ENCODE peak calls at places on chromosomes 5 and 9, in five cellular contexts. W is OCI-LY7, U is left lung, A is type B pancreatic cell, J is colonic mucosa. V is an unnamed sample.
A peak's percentile ranks its signal among the peaks of the same experiment; 100 is the strongest.

GRCh38 chr5:132437604-132438275 is 52.8 kb downstream of the IRF1 start:
- DNase-seq in J (peak; percentile 78), A (no peak), U (peak; percentile 86), W (peak; percentile 82), V (no peak)

GRCh38 chr9:75826292-75826691 is 64.2 kb upstream of the PCSK5 start:
- DNase-seq in W (no peak), U (no peak), J (no peak), A (no peak), V (no peak)

GRCh38 chr5:83715316-83716060 is 5.2 kb downstream of the HAPLN1 start:
- DNase-seq in J (no peak), A (no peak), W (no peak), U (no peak), V (no peak)

GRCh38 chr9:27426717-27427645 is 97.1 kb upstream of the IFNK start:
- DNase-seq in J (no peak), A (no peak), U (no peak), W (no peak), V (no peak)

GRCh38 chr5:69509212-69509611 is 16.6 kb downstream of the OCLN start:
- DNase-seq in W (no peak), U (no peak), J (no peak), A (no peak), V (no peak)

GRCh38 chr5:126503602-126504104 is 80.4 kb downstream of the GRAMD2B start:
- DNase-seq in A (no peak), J (no peak), W (no peak), U (no peak), V (no peak)

GRCh38 chr5:173527671-173528070 is 88.8 kb downstream of the BOD1 start:
- DNase-seq in W (no peak), A (no peak), U (peak; percentile 65), J (no peak), V (no peak)

GRCh38 chr5:124263680-124264491 is 482.6 kb downstream of the ZNF608 start:
- DNase-seq in A (no peak), W (no peak), J (no peak), U (no peak), V (no peak)

GRCh38 chr9:126605792-126606482 is 7.8 kb upstream of the LMX1B start:
- DNase-seq in J (no peak), W (no peak), A (no peak), U (no peak), V (no peak)

GRCh38 chr5:57002959-57003485 is 51.1 kb upstream of the MIER3 start:
- DNase-seq in J (no peak), U (no peak), W (no peak), A (no peak), V (no peak)

GRCh38 chr5:166341708-166342329 is 1949.6 kb upstream of the WWC1 start:
- DNase-seq in W (no peak), A (no peak), J (no peak), U (no peak), V (no peak)

GRCh38 chr5:96344678-96345612 is 88.1 kb downstream of the PCSK1 start:
- DNase-seq in U (no peak), A (no peak), W (peak; percentile 38), J (peak; percentile 23), V (peak; percentile 60)

GRCh38 chr5:174454464-174454863 is 269.9 kb upstream of the MSX2 start:
- DNase-seq in W (no peak), A (no peak), J (no peak), U (no peak), V (no peak)

GRCh38 chr9:28688172-28688571 is 1114.9 kb upstream of the C9orf72 start:
- DNase-seq in A (no peak), U (no peak), W (no peak), J (no peak), V (peak; percentile 2)

GRCh38 chr5:93189707-93190120 is 391.3 kb downstream of the NR2F1-AS1 start:
- DNase-seq in J (no peak), W (no peak), U (no peak), A (no peak), V (peak; percentile 28)

GRCh38 chr5:4068171-4068570 is 472.5 kb downstream of the IRX1 start:
- DNase-seq in W (no peak), U (no peak), A (no peak), J (no peak), V (no peak)

GRCh38 chr5:127187711-127188110 is 102.9 kb upstream of the MEGF10 start:
- DNase-seq in J (no peak), A (no peak), U (no peak), W (no peak), V (no peak)

GRCh38 chr5:170307575-170308465 is 10.2 kb upstream of the LCP2 start:
- DNase-seq in A (no peak), J (peak; percentile 39), U (no peak), W (no peak), V (peak; percentile 69)

GRCh38 chr5:135031146-135031812 is 2.7 kb downstream of the PITX1 start:
- DNase-seq in U (peak; percentile 76), J (no peak), A (no peak), W (no peak), V (no peak)

GRCh38 chr9:113349044-113349433 is 302 bp upstream of the BSPRY start:
- DNase-seq in U (no peak), J (no peak), W (no peak), A (no peak), V (no peak)

GRCh38 chr9:124295097-124295794 is 37.5 kb downstream of the NEK6 start:
- DNase-seq in W (no peak), U (no peak), J (no peak), A (no peak), V (no peak)

GRCh38 chr9:136539427-136540412 is 6.1 kb downstream of the NOTCH1 start:
- DNase-seq in J (peak; percentile 99), A (no peak), W (peak; percentile 94), U (peak; percentile 99), V (no peak)

GRCh38 chr5:146813346-146813745 is 65.2 kb downstream of the PPP2R2B start:
- DNase-seq in W (no peak), U (no peak), A (no peak), J (no peak), V (no peak)

GRCh38 chr9:129464972-129465833 is 155.7 kb downstream of the C9orf50 start:
- DNase-seq in W (no peak), A (no peak), U (no peak), J (no peak), V (no peak)

GRCh38 chr5:72388652-72389051 is 68.5 kb downstream of the PTCD2 start:
- DNase-seq in U (no peak), J (no peak), A (no peak), W (no peak), V (no peak)

GRCh38 chr5:98997000-98997399 is 68.2 kb upstream of the CHD1 start:
- DNase-seq in W (no peak), J (no peak), A (no peak), U (no peak), V (peak; percentile 55)

GRCh38 chr5:79689541-79690466 is at the start of gene CMYA5:
- DNase-seq in W (no peak), J (peak; percentile 20), U (peak; percentile 84), A (peak; percentile 69), V (no peak)

GRCh38 chr5:103327451-103327850 is 68.9 kb downstream of the MACIR start:
- DNase-seq in J (no peak), W (no peak), U (no peak), A (no peak), V (no peak)

GRCh38 chr9:38157711-38158110 is 88.7 kb upstream of the SHB start:
- DNase-seq in A (no peak), J (no peak), U (no peak), W (no peak), V (no peak)

GRCh38 chr5:93681432-93681831 is 60.0 kb downstream of the POU5F2 start:
- DNase-seq in J (no peak), W (no peak), U (no peak), A (no peak), V (no peak)

GRCh38 chr9:89179920-89180667 is 1.5 kb upstream of the SHC3 start:
- DNase-seq in W (no peak), A (peak; percentile 86), U (peak; percentile 86), J (peak; percentile 91), V (peak; percentile 94)

GRCh38 chr5:36355513-36355912 is 53.8 kb upstream of the RANBP3L start:
- DNase-seq in J (no peak), W (no peak), U (no peak), A (no peak), V (no peak)

GRCh38 chr5:83172655-83173054 is 95.3 kb downstream of the XRCC4 start:
- DNase-seq in U (no peak), A (no peak), J (no peak), W (no peak), V (no peak)

GRCh38 chr5:121285861-121286527 is 565.7 kb upstream of the FTMT start:
- DNase-seq in A (no peak), W (no peak), U (no peak), J (no peak), V (no peak)

GRCh38 chr9:91680998-91681397 is 257.4 kb upstream of the NFIL3 start:
- DNase-seq in W (no peak), U (peak; percentile 70), J (no peak), A (no peak), V (no peak)

GRCh38 chr9:89483592-89484474 is 14.1 kb downstream of the SEMA4D start:
- DNase-seq in A (no peak), U (peak; percentile 83), J (no peak), W (peak; percentile 72), V (no peak)